ENCODE peak calls at places on chromosomes 7 and 10, in five cellular contexts. H is transverse colon, W is suprapubic skin, I is Peyer's patch, X is pancreas. T is an unnamed sample.

GRCh38 chr7:24769014-24769830 is 12.0 kb upstream of the GSDME start:
- DNase-seq in H (no peak), W (no peak), X (no peak), I (no peak), T (no peak)

GRCh38 chr10:3805227-3805790 is 20.3 kb upstream of the KLF6 start:
- DNase-seq in I (no peak), H (no peak), W (no peak), X (no peak), T (no peak)

GRCh38 chr7:132581431-132581830 is 5.2 kb upstream of the PLXNA4 start:
- DNase-seq in W (no peak), X (no peak), I (no peak), H (no peak), T (no peak)

GRCh38 chr10:90051474-90051873 is 350.1 kb downstream of the KIF20B start:
- DNase-seq in H (no peak), I (no peak), X (no peak), W (no peak), T (no peak)

GRCh38 chr7:42950417-42950816 is 18.2 kb downstream of the MRPL32 start:
- DNase-seq in X (no peak), I (no peak), W (no peak), H (no peak), T (no peak)

GRCh38 chr10:1465993-1466764 is 271.1 kb downstream of the ADARB2 start:
- DNase-seq in I (no peak), W (no peak), H (no peak), X (no peak), T (no peak)

GRCh38 chr10:101525848-101526247 is 62.2 kb downstream of the POLL start:
- DNase-seq in W (no peak), X (no peak), I (no peak), H (no peak), T (no peak)

GRCh38 chr10:6920072-6921019 is 340.3 kb upstream of the PRKCQ start:
- DNase-seq in H (peak), X (peak), I (peak), W (peak), T (peak)

GRCh38 chr7:117124585-117125220 is 171.4 kb downstream of the ST7 start:
- DNase-seq in I (peak), W (peak), H (peak), X (peak), T (no peak)

GRCh38 chr7:97270280-97270679 is 152.8 kb downstream of the SDHAF3 start:
- DNase-seq in W (no peak), I (no peak), H (no peak), X (no peak), T (no peak)

GRCh38 chr7:155217629-155218028 is 80.0 kb upstream of the INSIG1 start:
- DNase-seq in X (no peak), H (no peak), I (no peak), W (peak), T (no peak)

GRCh38 chr7:105759670-105760548 is 116.5 kb downstream of the ATXN7L1 start:
- DNase-seq in W (no peak), X (peak), H (peak), I (no peak), T (no peak)

DNA sequence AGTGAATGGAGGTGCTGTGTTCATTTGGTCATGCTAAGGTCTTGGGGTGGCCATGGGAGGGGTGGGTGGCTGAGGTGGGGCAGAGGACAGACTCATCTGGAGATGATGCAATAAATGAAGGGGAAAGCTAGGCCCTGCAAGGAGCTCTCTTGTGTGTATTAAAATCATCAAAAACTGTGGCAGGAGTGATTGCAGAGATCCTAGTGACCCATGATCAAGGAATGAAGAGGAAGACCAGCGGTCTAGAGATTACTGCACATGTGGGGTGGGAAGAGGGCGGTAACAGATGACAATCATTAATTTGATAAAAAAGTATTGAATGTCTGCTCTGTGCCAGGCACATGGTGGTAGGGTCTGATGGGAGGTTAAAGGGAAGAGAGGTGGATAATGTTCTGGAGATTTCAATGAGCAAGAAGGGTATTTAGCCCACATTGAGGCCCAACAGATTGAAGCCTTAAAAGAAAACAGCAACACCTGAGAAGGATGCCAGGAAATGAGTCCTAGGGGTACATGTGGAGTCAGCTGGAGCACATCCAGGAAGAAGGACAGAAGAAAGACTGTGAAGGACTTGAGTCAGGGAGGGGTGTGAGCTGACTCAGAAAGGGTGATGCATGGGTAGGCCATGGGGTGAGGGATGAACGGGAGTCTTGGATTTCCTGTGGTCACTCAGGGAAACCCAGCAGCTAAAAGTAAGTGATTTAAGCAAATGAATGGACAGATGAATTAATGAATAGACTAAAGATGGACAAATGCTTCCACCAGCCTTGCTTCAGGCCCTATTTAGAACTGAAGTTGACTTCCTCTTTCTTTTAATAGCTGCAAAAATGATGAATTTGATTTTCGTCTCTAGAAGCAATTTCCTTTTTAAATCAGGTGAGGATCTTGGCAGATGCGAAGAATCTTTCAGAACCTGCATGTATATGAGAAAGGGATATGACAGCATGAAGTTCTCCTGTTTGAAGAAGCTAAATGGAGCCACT is 83.1 kb upstream of the IGFBP3 start:
- DNase-seq in X (no peak), H (no peak), I (no peak), W (no peak), T (no peak)
- TF ChIP-seq CTCF in X (no peak), H (no peak), I (no peak), W (no peak), T (no peak)

GRCh38 chr10:71725249-71725648 is 5.7 kb upstream of the C10orf105 start:
- DNase-seq in W (no peak), I (no peak), H (no peak), X (no peak), T (no peak)
- TF ChIP-seq CTCF in W (no peak), I (no peak), H (no peak), X (no peak), T (no peak)

DNA sequence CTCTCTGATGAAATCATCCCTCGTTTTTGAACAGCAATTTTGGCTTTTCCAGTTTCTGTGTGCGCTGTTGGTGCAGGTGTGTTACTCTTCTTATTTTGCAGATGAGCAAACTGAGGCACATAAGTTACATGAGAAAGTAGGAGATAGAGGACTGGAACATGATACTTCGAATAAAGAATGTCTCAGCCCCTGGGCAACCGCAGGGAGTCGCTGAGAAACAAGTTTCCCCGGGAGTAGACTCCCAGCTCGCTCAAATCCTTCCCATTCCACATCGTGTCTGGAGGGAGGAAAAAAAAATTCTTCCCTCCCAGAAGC is 18.0 kb downstream of the MXI1 start:
- DNase-seq in X (no peak), W (no peak), I (no peak), H (no peak), T (no peak)
- TF ChIP-seq CTCF in X (no peak), W (no peak), I (no peak), H (no peak), T (no peak)

GRCh38 chr7:134187893-134188292 is 60.8 kb downstream of the LRGUK start:
- DNase-seq in X (no peak), H (no peak), I (no peak), W (no peak), T (no peak)

GRCh38 chr7:134186801-134187200 is 59.7 kb downstream of the LRGUK start:
- DNase-seq in X (no peak), W (no peak), H (no peak), I (no peak), T (no peak)

GRCh38 chr7:134189559-134189958 is 62.4 kb downstream of the LRGUK start:
- DNase-seq in W (no peak), H (no peak), X (no peak), I (no peak), T (no peak)

GRCh38 chr7:134186022-134186421 is 58.9 kb downstream of the LRGUK start:
- DNase-seq in I (no peak), X (no peak), H (no peak), W (no peak), T (no peak)

DNA sequence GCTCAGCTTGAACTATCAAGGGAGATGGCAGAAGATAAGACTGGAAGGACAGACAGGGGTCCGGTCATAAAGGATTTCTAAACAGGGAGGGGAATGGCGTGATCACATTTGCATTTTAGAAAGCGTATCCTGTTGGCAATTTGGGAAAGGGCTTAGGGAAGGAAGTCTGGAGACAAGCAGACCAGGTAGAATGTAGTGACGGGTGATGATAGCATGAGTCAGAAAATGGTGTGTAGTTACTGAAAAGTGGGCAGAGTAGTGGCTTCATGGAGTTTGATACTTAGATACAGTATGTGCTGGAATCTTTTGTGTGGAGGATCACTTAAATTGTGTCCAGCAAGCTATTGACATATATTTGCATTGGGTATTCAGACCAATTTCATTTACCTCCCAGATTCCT is 61.2 kb downstream of the LRGUK start:
- DNase-seq in I (no peak), H (no peak), W (no peak), X (no peak), T (no peak)
- TF ChIP-seq CTCF in I (no peak), H (no peak), W (no peak), X (no peak), T (no peak)

GRCh38 chr7:2482725-2483451 is 6.7 kb upstream of the GRIFIN start:
- DNase-seq in H (no peak), W (no peak), X (no peak), I (no peak), T (no peak)
- TF ChIP-seq CTCF in H (no peak), W (no peak), X (no peak), I (no peak), T (no peak)

T was measured in activated B cell treated with CpG ODN at 0.5 μM for 24 hours.